ENCODE peak calls at places on chromosomes 11 and 22, in eight cellular contexts. One of them, this sample, is unnamed.
A peak's percentile ranks its signal among the peaks of the same experiment; 100 is the strongest.

GRCh38 chr22:19974233-19974861 is 32.7 kb upstream of the TXNRD2 start:
- DNase-seq in sigmoid colon: no peak
- DNase-seq in upper lobe of left lung: no peak
- DNase-seq in HepG2: peak; percentile 75
- DNase-seq in stomach: peak; percentile 53
- DNase-seq in spleen: no peak
- DNase-seq in Panc1: no peak
- DNase-seq in vagina: no peak
- DNase-seq in this sample: no peak

GRCh38 chr11:1298695-1299492 is 10.5 kb downstream of the TOLLIP start:
- DNase-seq in sigmoid colon: peak; percentile 93
- DNase-seq in upper lobe of left lung: peak; percentile 78
- DNase-seq in HepG2: peak; percentile 91
- DNase-seq in stomach: peak; percentile 85
- DNase-seq in spleen: peak; percentile 90
- DNase-seq in Panc1: no peak
- DNase-seq in vagina: no peak
- DNase-seq in this sample: peak; percentile 92

GRCh38 chr11:89436071-89436470 is 55.1 kb downstream of the NOX4 start:
- DNase-seq in sigmoid colon: no peak
- DNase-seq in upper lobe of left lung: no peak
- DNase-seq in HepG2: no peak
- DNase-seq in stomach: no peak
- DNase-seq in spleen: no peak
- DNase-seq in Panc1: no peak
- DNase-seq in vagina: no peak
- DNase-seq in this sample: no peak

GRCh38 chr11:269146-269890 is 8.9 kb upstream of the NLRP6 start:
- DNase-seq in sigmoid colon: no peak
- DNase-seq in upper lobe of left lung: no peak
- DNase-seq in HepG2: peak; percentile 21
- DNase-seq in stomach: no peak
- DNase-seq in spleen: peak; percentile 82
- DNase-seq in Panc1: peak; percentile 68
- DNase-seq in vagina: peak; percentile 14
- DNase-seq in this sample: peak; percentile 76

GRCh38 chr11:133240908-133241307 is 291.4 kb downstream of the OPCML start:
- DNase-seq in sigmoid colon: no peak
- DNase-seq in upper lobe of left lung: no peak
- DNase-seq in HepG2: no peak
- DNase-seq in stomach: no peak
- DNase-seq in spleen: no peak
- DNase-seq in Panc1: no peak
- DNase-seq in vagina: no peak
- DNase-seq in this sample: no peak

GRCh38 chr11:111351374-111352081 is 27.5 kb downstream of the POU2AF1 start:
- DNase-seq in sigmoid colon: no peak
- DNase-seq in upper lobe of left lung: no peak
- DNase-seq in HepG2: no peak
- DNase-seq in stomach: no peak
- DNase-seq in spleen: no peak
- DNase-seq in Panc1: no peak
- DNase-seq in vagina: no peak
- DNase-seq in this sample: no peak

GRCh38 chr22:46625113-46625842 is 5.1 kb downstream of the GRAMD4 start:
- DNase-seq in sigmoid colon: peak; percentile 59
- DNase-seq in upper lobe of left lung: peak; percentile 28
- DNase-seq in HepG2: no peak
- DNase-seq in stomach: no peak
- DNase-seq in spleen: no peak
- DNase-seq in Panc1: no peak
- DNase-seq in vagina: no peak
- DNase-seq in this sample: no peak

GRCh38 chr22:25645266-25645665 is 80.8 kb downstream of the GRK3 start:
- DNase-seq in sigmoid colon: no peak
- DNase-seq in upper lobe of left lung: no peak
- DNase-seq in HepG2: no peak
- DNase-seq in stomach: no peak
- DNase-seq in spleen: no peak
- DNase-seq in Panc1: no peak
- DNase-seq in vagina: no peak
- DNase-seq in this sample: no peak

GRCh38 chr11:82996966-82997606 is 74.6 kb downstream of the RAB30 start:
- DNase-seq in sigmoid colon: no peak
- DNase-seq in upper lobe of left lung: no peak
- DNase-seq in HepG2: no peak
- DNase-seq in stomach: peak; percentile 58
- DNase-seq in spleen: no peak
- DNase-seq in Panc1: no peak
- DNase-seq in vagina: no peak
- DNase-seq in this sample: no peak

GRCh38 chr22:23774114-23774921 is 1.7 kb downstream of the MMP11 start:
- DNase-seq in sigmoid colon: no peak
- DNase-seq in upper lobe of left lung: no peak
- DNase-seq in HepG2: peak; percentile 85
- DNase-seq in stomach: no peak
- DNase-seq in spleen: no peak
- DNase-seq in Panc1: no peak
- DNase-seq in vagina: no peak
- DNase-seq in this sample: no peak

GRCh38 chr22:23774922-23775436 is 2.3 kb downstream of the MMP11 start:
- DNase-seq in sigmoid colon: no peak
- DNase-seq in upper lobe of left lung: no peak
- DNase-seq in HepG2: no peak
- DNase-seq in stomach: no peak
- DNase-seq in spleen: no peak
- DNase-seq in Panc1: no peak
- DNase-seq in vagina: no peak
- DNase-seq in this sample: no peak

GRCh38 chr22:23772315-23773246 is at the start of gene MMP11:
- DNase-seq in sigmoid colon: peak; percentile 83
- DNase-seq in upper lobe of left lung: peak; percentile 92
- DNase-seq in HepG2: no peak
- DNase-seq in stomach: peak; percentile 67
- DNase-seq in spleen: peak; percentile 90
- DNase-seq in Panc1: no peak
- DNase-seq in vagina: no peak
- DNase-seq in this sample: no peak

GRCh38 chr22:23775779-23776375 is 3.2 kb downstream of the MMP11 start:
- DNase-seq in sigmoid colon: no peak
- DNase-seq in upper lobe of left lung: no peak
- DNase-seq in HepG2: no peak
- DNase-seq in stomach: no peak
- DNase-seq in spleen: no peak
- DNase-seq in Panc1: no peak
- DNase-seq in vagina: no peak
- DNase-seq in this sample: no peak

DNA sequence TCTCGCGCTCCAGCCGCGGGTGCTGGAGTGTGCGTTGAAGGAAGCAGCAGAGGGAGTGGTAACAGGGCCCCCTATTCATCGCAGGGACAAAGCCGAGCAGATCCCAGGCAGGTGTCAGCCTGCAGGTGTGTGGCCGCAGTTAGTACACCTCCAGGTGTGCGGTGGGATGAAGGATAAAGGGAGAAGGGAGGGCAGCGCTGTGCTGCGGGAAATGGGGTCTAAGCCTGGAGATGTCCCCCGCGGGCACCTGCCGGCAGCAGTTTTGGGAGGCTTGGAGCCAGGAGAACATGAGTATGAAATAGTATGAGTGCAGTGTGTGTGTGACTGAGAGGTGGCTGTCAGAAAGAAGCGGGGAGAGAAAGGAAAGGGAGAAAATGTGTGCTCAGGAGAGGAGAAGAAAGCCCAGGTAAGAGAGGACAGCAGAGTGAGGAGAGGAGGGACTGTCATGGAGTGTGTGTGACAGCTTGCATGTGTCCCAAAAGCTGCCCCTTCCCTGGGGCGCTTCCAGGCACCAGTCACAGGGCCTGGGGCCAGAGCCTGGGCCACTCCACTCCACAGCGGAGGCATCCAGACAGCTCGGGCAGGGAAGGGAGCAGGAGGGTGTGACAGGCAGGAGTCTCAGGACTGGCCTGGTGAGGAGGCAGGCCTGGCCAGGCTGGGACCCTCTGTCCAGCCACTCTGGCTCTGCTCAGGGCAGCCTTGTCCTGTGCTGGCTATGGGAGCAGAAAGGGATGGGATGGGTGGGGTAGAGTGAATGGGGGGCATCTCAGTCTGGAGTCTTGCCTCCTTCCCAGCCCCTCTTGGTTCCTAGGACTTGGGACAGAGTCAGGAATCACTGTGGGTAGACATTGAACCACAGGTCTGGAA is 831 bp downstream of the MMP11 start:
- DNase-seq in sigmoid colon: no peak
- DNase-seq in upper lobe of left lung: no peak
- DNase-seq in HepG2: no peak
- DNase-seq in stomach: no peak
- DNase-seq in spleen: no peak
- DNase-seq in Panc1: no peak
- DNase-seq in vagina: no peak
- DNase-seq in this sample: no peak
- H3K4me3 ChIP-seq in sigmoid colon: peak overlapping the region; percentile 60
- H3K4me3 ChIP-seq in upper lobe of left lung: peak overlapping the region; percentile 48
- H3K4me3 ChIP-seq in HepG2: peak overlapping the region; percentile 75
- H3K4me3 ChIP-seq in stomach: peak overlapping the region; percentile 56
- H3K4me3 ChIP-seq in spleen: peak overlapping the region; percentile 55
- H3K4me3 ChIP-seq in Panc1: peak overlapping the region; percentile 26
- H3K4me3 ChIP-seq in vagina: peak overlapping the region; percentile 57
- H3K4me3 ChIP-seq in this sample: peak overlapping the region; percentile 56

DNA sequence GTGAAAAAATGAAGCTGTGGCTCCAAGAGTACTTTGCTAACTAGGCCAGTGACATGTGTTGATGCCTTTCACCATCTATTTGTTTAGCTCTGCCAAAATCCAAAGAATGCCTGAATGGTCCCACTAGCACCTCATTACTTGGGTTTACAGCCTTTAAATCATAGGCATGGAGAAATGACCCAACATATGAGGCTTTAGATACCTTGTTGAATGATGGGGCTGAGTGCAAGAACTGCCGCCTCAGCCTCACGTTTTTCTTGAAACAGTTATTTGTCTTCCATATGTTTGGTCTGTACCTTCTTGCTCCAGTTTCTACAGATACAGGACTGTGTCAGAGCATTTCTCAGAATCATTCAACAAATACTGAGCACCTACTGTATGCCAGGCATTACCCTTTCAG is 8.4 kb downstream of the RBM4 start:
- DNase-seq in sigmoid colon: no peak
- DNase-seq in upper lobe of left lung: no peak
- DNase-seq in HepG2: no peak
- DNase-seq in stomach: no peak
- DNase-seq in spleen: no peak
- DNase-seq in Panc1: no peak
- DNase-seq in vagina: no peak
- DNase-seq in this sample: no peak
- TF ChIP-seq POLR2AphosphoS5 in sigmoid colon: no peak
- TF ChIP-seq POLR2AphosphoS5 in upper lobe of left lung: no peak
- TF ChIP-seq POLR2AphosphoS5 in HepG2: no peak
- TF ChIP-seq POLR2AphosphoS5 in stomach: no peak
- TF ChIP-seq POLR2AphosphoS5 in spleen: no peak
- TF ChIP-seq POLR2AphosphoS5 in Panc1: no peak
- TF ChIP-seq POLR2AphosphoS5 in vagina: no peak
- TF ChIP-seq POLR2AphosphoS5 in this sample: no peak

GRCh38 chr11:45929486-45930030 is 7.1 kb downstream of the LARGE2 start:
- DNase-seq in sigmoid colon: no peak
- DNase-seq in upper lobe of left lung: no peak
- DNase-seq in HepG2: no peak
- DNase-seq in stomach: no peak
- DNase-seq in spleen: peak; percentile 81
- DNase-seq in Panc1: no peak
- DNase-seq in vagina: no peak
- DNase-seq in this sample: no peak

GRCh38 chr11:45927684-45928413 is 5.4 kb downstream of the LARGE2 start:
- DNase-seq in sigmoid colon: peak; percentile 59
- DNase-seq in upper lobe of left lung: peak; percentile 60
- DNase-seq in HepG2: no peak
- DNase-seq in stomach: no peak
- DNase-seq in spleen: peak; percentile 76
- DNase-seq in Panc1: no peak
- DNase-seq in vagina: no peak
- DNase-seq in this sample: no peak

GRCh38 chr11:45930031-45930794 is 7.8 kb downstream of the LARGE2 start:
- DNase-seq in sigmoid colon: peak; percentile 63
- DNase-seq in upper lobe of left lung: peak; percentile 69
- DNase-seq in HepG2: no peak
- DNase-seq in stomach: peak; percentile 86
- DNase-seq in spleen: peak; percentile 95
- DNase-seq in Panc1: no peak
- DNase-seq in vagina: peak; percentile 93
- DNase-seq in this sample: no peak

GRCh38 chr11:45927332-45927683 is 4.9 kb downstream of the LARGE2 start:
- DNase-seq in sigmoid colon: peak; percentile 55
- DNase-seq in upper lobe of left lung: peak; percentile 50
- DNase-seq in HepG2: no peak
- DNase-seq in stomach: no peak
- DNase-seq in spleen: peak; percentile 78
- DNase-seq in Panc1: no peak
- DNase-seq in vagina: no peak
- DNase-seq in this sample: no peak

GRCh38 chr11:45928535-45929215 is 6.2 kb downstream of the LARGE2 start:
- DNase-seq in sigmoid colon: no peak
- DNase-seq in upper lobe of left lung: peak; percentile 69
- DNase-seq in HepG2: no peak
- DNase-seq in stomach: no peak
- DNase-seq in spleen: peak; percentile 77
- DNase-seq in Panc1: no peak
- DNase-seq in vagina: no peak
- DNase-seq in this sample: peak; percentile 54
- H3K4me1 ChIP-seq in sigmoid colon: no peaks in the 10 kb centered on the region
- H3K4me1 ChIP-seq in upper lobe of left lung: peaks cover 3% of the 10 kb centered on the region
- H3K4me1 ChIP-seq in HepG2: peaks cover 17% of the 10 kb centered on the region
- H3K4me1 ChIP-seq in stomach: no peaks in the 10 kb centered on the region
- H3K4me1 ChIP-seq in spleen: peaks cover 45% of the 10 kb centered on the region
- H3K4me1 ChIP-seq in Panc1: no peaks in the 10 kb centered on the region
- H3K4me1 ChIP-seq in vagina: peaks cover 32% of the 10 kb centered on the region
- H3K4me1 ChIP-seq in this sample: peaks cover 68% of the 10 kb centered on the region

GRCh38 chr22:38097058-38097457 is 13.1 kb upstream of the SLC16A8 start:
- DNase-seq in sigmoid colon: no peak
- DNase-seq in upper lobe of left lung: peak; percentile 46
- DNase-seq in HepG2: no peak
- DNase-seq in stomach: no peak
- DNase-seq in spleen: no peak
- DNase-seq in Panc1: no peak
- DNase-seq in vagina: no peak
- DNase-seq in this sample: no peak

GRCh38 chr22:38104084-38104483 is 6.4 kb downstream of the BAIAP2L2 start:
- DNase-seq in sigmoid colon: no peak
- DNase-seq in upper lobe of left lung: no peak
- DNase-seq in HepG2: no peak
- DNase-seq in stomach: no peak
- DNase-seq in spleen: no peak
- DNase-seq in Panc1: no peak
- DNase-seq in vagina: no peak
- DNase-seq in this sample: no peak

GRCh38 chr22:38097557-38098409 is 12.7 kb downstream of the BAIAP2L2 start:
- DNase-seq in sigmoid colon: no peak
- DNase-seq in upper lobe of left lung: peak; percentile 68
- DNase-seq in HepG2: no peak
- DNase-seq in stomach: no peak
- DNase-seq in spleen: no peak
- DNase-seq in Panc1: no peak
- DNase-seq in vagina: no peak
- DNase-seq in this sample: no peak

GRCh38 chr22:38103641-38104040 is 6.8 kb downstream of the BAIAP2L2 start:
- DNase-seq in sigmoid colon: no peak
- DNase-seq in upper lobe of left lung: no peak
- DNase-seq in HepG2: no peak
- DNase-seq in stomach: no peak
- DNase-seq in spleen: no peak
- DNase-seq in Panc1: no peak
- DNase-seq in vagina: no peak
- DNase-seq in this sample: no peak

GRCh38 chr22:38098410-38099249 is 11.9 kb downstream of the BAIAP2L2 start:
- DNase-seq in sigmoid colon: no peak
- DNase-seq in upper lobe of left lung: no peak
- DNase-seq in HepG2: no peak
- DNase-seq in stomach: no peak
- DNase-seq in spleen: no peak
- DNase-seq in Panc1: no peak
- DNase-seq in vagina: no peak
- DNase-seq in this sample: no peak
- H3K4me3 ChIP-seq in sigmoid colon: no peak overlapping the region
- H3K4me3 ChIP-seq in upper lobe of left lung: no peak overlapping the region
- H3K4me3 ChIP-seq in HepG2: no peak overlapping the region
- H3K4me3 ChIP-seq in stomach: no peak overlapping the region
- H3K4me3 ChIP-seq in spleen: no peak overlapping the region
- H3K4me3 ChIP-seq in Panc1: no peak overlapping the region
- H3K4me3 ChIP-seq in vagina: no peak overlapping the region
- H3K4me3 ChIP-seq in this sample: no peak overlapping the region